ENCODE peak calls at places on chromosomes 6 and 20, in nine cellular contexts. A is neural progenitor cell, T is stomach, Q is cardiac muscle cell, J is choroid plexus epithelial cell, H is osteocyte, F is brain microvascular endothelial cell, W is uterus, C is fibroblast of the aortic adventitia. S is an unnamed sample.

GRCh38 chr6:168528457-168529095 is 87.6 kb downstream of the SMOC2 start:
- DNase-seq in A (no peak), C (peak; percentile 61), H (no peak), F (no peak), W (no peak), J (no peak), T (no peak), Q (peak; percentile 32), S (no peak)

GRCh38 chr20:23419995-23420901 is 1.0 kb downstream of the NAPB start:
- DNase-seq in A (peak; percentile 40), C (peak; percentile 72), H (no peak), W (peak; percentile 53), F (peak; percentile 47), J (peak; percentile 78), T (peak; percentile 89), Q (peak; percentile 65), S (peak; percentile 55)

GRCh38 chr6:24686408-24686807 is 19.5 kb downstream of the ACOT13 start:
- DNase-seq in F (no peak), C (no peak), J (no peak), H (no peak), A (no peak), Q (no peak), W (no peak), T (no peak), S (no peak)

GRCh38 chr20:31708839-31709534 is 13.7 kb downstream of the BCL2L1 start:
- DNase-seq in H (no peak), J (no peak), Q (no peak), A (no peak), T (peak; percentile 57), W (no peak), F (no peak), C (no peak), S (no peak)

GRCh38 chr20:38129893-38130609 is 35.0 kb downstream of the TGM2 start:
- DNase-seq in A (no peak), C (no peak), H (no peak), T (no peak), W (peak; percentile 10), J (no peak), F (no peak), Q (no peak), S (no peak)

GRCh38 chr6:149170564-149171452 is 146.7 kb upstream of the TAB2 start:
- DNase-seq in T (no peak), C (peak; percentile 28), H (no peak), A (no peak), Q (peak; percentile 33), F (no peak), J (peak; percentile 31), W (peak; percentile 44), S (no peak)

GRCh38 chr20:6212903-6213302 is 90.1 kb upstream of the FERMT1 start:
- DNase-seq in J (no peak), C (no peak), W (no peak), T (no peak), Q (no peak), F (no peak), H (no peak), A (no peak), S (no peak)

GRCh38 chr6:24126586-24127192 is 674 bp downstream of the NRSN1 start:
- DNase-seq in A (peak; percentile 91), Q (peak; percentile 66), F (peak; percentile 67), T (no peak), H (no peak), W (no peak), J (peak; percentile 78), C (peak; percentile 15), S (peak; percentile 49)

GRCh38 chr6:84867521-84867920 is 103.1 kb upstream of the TBX18 start:
- DNase-seq in W (no peak), F (peak; percentile 83), C (peak; percentile 60), H (no peak), J (peak; percentile 95), T (no peak), A (no peak), Q (peak; percentile 87), S (no peak)

GRCh38 chr6:158489441-158489840 is 70.5 kb upstream of the TMEM181 start:
- DNase-seq in T (no peak), F (no peak), H (no peak), A (no peak), W (no peak), C (no peak), J (no peak), Q (no peak), S (no peak)

GRCh38 chr6:149991838-149992237 is 28.1 kb downstream of the ULBP1 start:
- DNase-seq in W (no peak), H (no peak), F (no peak), J (no peak), Q (no peak), T (no peak), A (no peak), C (no peak), S (no peak)

GRCh38 chr6:109393882-109394281 is 11.6 kb upstream of the CD164 start:
- DNase-seq in Q (no peak), F (peak; percentile 76), A (no peak), J (peak; percentile 49), W (no peak), H (no peak), T (no peak), C (no peak), S (no peak)

GRCh38 chr6:156396791-156397418 is 380.3 kb upstream of the ARID1B start:
- DNase-seq in J (no peak), Q (no peak), C (no peak), F (no peak), A (peak; percentile 56), H (no peak), T (no peak), W (no peak), S (no peak)

GRCh38 chr20:50729925-50730764 is 1.2 kb upstream of the PARD6B start:
- DNase-seq in C (peak; percentile 28), H (peak; percentile 77), W (no peak), A (no peak), Q (peak; percentile 50), J (peak; percentile 50), F (no peak), T (no peak), S (peak; percentile 36)

GRCh38 chr6:141307309-141307998 is 825.3 kb upstream of the GJE1 start:
- DNase-seq in J (no peak), W (no peak), A (no peak), F (no peak), Q (no peak), H (no peak), C (no peak), T (no peak), S (no peak)

GRCh38 chr20:61230166-61230565 is 21.9 kb upstream of the CDH4 start:
- DNase-seq in C (no peak), H (no peak), W (no peak), J (no peak), F (no peak), Q (no peak), T (no peak), A (no peak), S (no peak)

GRCh38 chr6:51778666-51779065 is 308.7 kb downstream of the PKHD1 start:
- DNase-seq in F (no peak), A (no peak), Q (no peak), C (no peak), H (no peak), W (no peak), J (no peak), T (no peak), S (no peak)

GRCh38 chr6:44082872-44083321 is 44.4 kb downstream of the MRPL14 start:
- DNase-seq in J (no peak), A (no peak), T (no peak), W (no peak), F (no peak), C (no peak), Q (no peak), H (no peak), S (no peak)

GRCh38 chr6:61210549-61210948 is 1075.5 kb downstream of the KHDRBS2 start:
- DNase-seq in Q (no peak), A (no peak), W (no peak), H (no peak), T (no peak), J (peak; percentile 2), C (no peak), F (no peak), S (no peak)

DNA sequence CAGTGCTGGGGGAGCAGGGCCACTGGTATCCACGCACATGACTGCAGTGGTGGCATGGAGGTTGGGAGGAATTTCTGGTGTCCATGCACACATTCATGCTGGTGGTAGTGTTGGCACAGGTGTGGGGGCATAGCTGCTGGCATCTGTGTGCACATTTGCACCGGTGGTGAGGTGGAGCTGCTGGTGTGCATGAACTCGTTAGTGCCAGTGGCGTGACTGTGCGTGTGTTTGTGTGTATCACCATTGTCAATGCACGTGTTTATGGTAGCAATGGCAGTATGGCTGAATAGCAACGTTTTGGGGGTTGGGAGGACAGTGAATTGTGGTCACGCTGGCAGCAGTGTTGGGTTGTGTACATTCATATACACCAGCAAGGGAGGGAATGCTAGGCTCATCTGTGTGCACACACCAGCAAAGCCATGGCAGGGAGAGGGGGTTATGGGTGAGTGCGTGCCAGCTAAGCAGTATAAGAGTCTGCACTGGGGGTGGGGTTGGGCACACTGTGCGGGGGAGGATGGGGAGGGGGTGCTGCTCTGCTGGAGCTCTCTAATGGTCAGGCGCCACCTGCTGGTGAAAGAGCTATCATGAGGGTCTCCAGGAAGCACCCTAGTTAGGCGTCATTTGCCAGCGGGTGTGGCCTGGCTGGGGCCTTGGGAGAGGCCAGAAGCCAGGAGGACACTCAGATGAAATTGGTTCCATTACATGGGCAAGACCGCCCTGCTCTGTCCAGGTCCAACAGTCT is 626.1 kb upstream of the ID4 start:
- DNase-seq in H (no peak), A (peak; percentile 67), J (no peak), T (no peak), F (no peak), C (no peak), W (no peak), Q (peak; percentile 1), S (no peak)
- TF ChIP-seq CTCF in H (peak; percentile 18), A (peak; percentile 61), J (no peak), T (no peak), F (peak; percentile 15), C (no peak), W (no peak), Q (peak; percentile 15), S (peak; percentile 14)

DNA sequence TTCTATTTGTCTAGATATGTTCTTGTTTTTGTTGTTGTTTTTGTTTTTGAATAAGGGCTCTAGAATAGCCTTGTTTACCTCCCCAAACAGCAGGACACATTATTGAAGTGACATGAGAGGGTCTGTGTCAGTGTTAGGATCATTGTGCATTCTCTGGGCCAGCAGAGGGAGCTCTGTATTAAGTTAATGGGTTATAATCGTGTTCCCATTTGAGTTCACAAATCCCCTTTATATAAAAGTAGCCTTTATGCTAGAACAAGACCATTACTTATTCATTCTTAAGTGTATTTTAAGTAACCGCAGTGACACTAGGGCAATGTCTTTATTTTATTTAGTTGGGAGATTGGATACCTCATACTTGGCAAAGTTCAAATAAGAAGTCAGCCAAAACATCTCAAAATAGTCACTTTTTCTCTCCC is 44.8 kb downstream of the STK4 start:
- DNase-seq in H (no peak), C (peak; percentile 91), F (peak; percentile 80), J (peak; percentile 83), W (peak; percentile 49), Q (peak; percentile 86), T (peak; percentile 57), A (peak; percentile 71), S (no peak)
- TF ChIP-seq CTCF in H (peak; percentile 86), C (peak; percentile 75), F (peak; percentile 80), J (peak; percentile 81), W (peak; percentile 66), Q (peak; percentile 79), T (peak; percentile 40), A (peak; percentile 88), S (peak; percentile 15)

GRCh38 chr6:2783188-2783957 is 18.2 kb downstream of the WRNIP1 start:
- DNase-seq in T (no peak), C (peak; percentile 24), F (no peak), Q (no peak), W (no peak), A (peak; percentile 30), J (peak; percentile 45), H (no peak), S (no peak)
- TF ChIP-seq CTCF in T (no peak), C (no peak), F (no peak), Q (no peak), W (no peak), A (peak; percentile 28), J (no peak), H (no peak), S (no peak)

GRCh38 chr6:83221886-83222479 is 28.8 kb downstream of the RWDD2A start:
- DNase-seq in C (peak; percentile 77), J (peak; percentile 74), A (peak; percentile 65), Q (peak; percentile 67), W (no peak), F (no peak), T (no peak), H (no peak), S (no peak)
- TF ChIP-seq CTCF in C (peak; percentile 47), J (peak; percentile 49), A (peak; percentile 73), Q (peak; percentile 47), W (peak; percentile 44), F (peak; percentile 7), T (peak; percentile 16), H (peak; percentile 75), S (peak; percentile 60)

S was measured in mesothelial cell of epicardium.